ENCODE peak calls at places on chromosome 20, in seven cellular contexts. N is NCI-H1694; C is germinal center; A is activated CD4-positive, alpha-beta T cell treated with anti-CD3 and anti-CD28 coated beads, Interleukin-2, amount 50 U/mL, for 24 hours; L is activated gamma-delta T cell treated with Interleukin-2 at 50 U/mL for 16 hours; E is EH; Y is CD4-positive, alpha-beta T cell. F is an unnamed sample.

GRCh38 chr20:14337400-14338171 is at the start of gene FLRT3:
- DNase-seq in L (no peak), E (peak), A (no peak), Y (no peak), C (peak), N (peak), F (no peak)

GRCh38 chr20:733806-734205 is 34.5 kb downstream of the SLC52A3 start:
- DNase-seq in N (no peak), A (no peak), C (no peak), E (no peak), Y (no peak), L (no peak), F (no peak)

GRCh38 chr20:37326666-37327065 is 19.3 kb upstream of the SRC start:
- DNase-seq in C (no peak), E (peak), Y (no peak), A (no peak), L (no peak), N (no peak), F (no peak)

GRCh38 chr20:9220874-9221547 is 152.1 kb downstream of the PLCB4 start:
- DNase-seq in C (no peak), Y (no peak), L (no peak), N (no peak), A (no peak), E (peak), F (no peak)

GRCh38 chr20:43686820-43687219 is 19.9 kb downstream of the MYBL2 start:
- DNase-seq in E (no peak), Y (no peak), C (no peak), L (no peak), A (no peak), N (no peak), F (no peak)

GRCh38 chr20:11989018-11989771 is 71.5 kb downstream of the BTBD3 start:
- DNase-seq in L (no peak), C (no peak), E (no peak), N (no peak), A (no peak), Y (no peak), F (no peak)

GRCh38 chr20:3914446-3914845 is 25.3 kb downstream of the PANK2 start:
- DNase-seq in Y (no peak), N (no peak), C (no peak), L (no peak), A (no peak), E (no peak), F (no peak)

GRCh38 chr20:17771206-17772004 is 71.6 kb downstream of the BANF2 start:
- DNase-seq in L (no peak), Y (no peak), E (peak), N (no peak), C (no peak), A (no peak), F (no peak)

GRCh38 chr20:49285233-49285668 is 7.4 kb upstream of the ZNFX1 start:
- DNase-seq in C (no peak), N (no peak), Y (no peak), E (no peak), L (no peak), A (no peak), F (no peak)

GRCh38 chr20:38301283-38301682 is 2.7 kb upstream of the BPI start:
- DNase-seq in Y (no peak), E (no peak), C (no peak), L (no peak), N (no peak), A (no peak), F (no peak)

GRCh38 chr20:51854912-51855311 is 52.6 kb upstream of the SALL4 start:
- DNase-seq in A (no peak), Y (no peak), N (no peak), L (no peak), E (no peak), C (no peak), F (no peak)

GRCh38 chr20:33684533-33685327 is 1.5 kb downstream of the E2F1 start:
- DNase-seq in E (peak), N (peak), C (peak), L (no peak), A (no peak), Y (no peak), F (no peak)

GRCh38 chr20:63577317-63577894 is 3.4 kb upstream of the HELZ2 start:
- DNase-seq in Y (no peak), E (no peak), C (no peak), N (peak), A (no peak), L (no peak), F (no peak)

GRCh38 chr20:25203089-25203488 is 7.6 kb downstream of the ENTPD6 start:
- DNase-seq in L (no peak), E (no peak), A (no peak), N (no peak), Y (no peak), C (no peak), F (no peak)

GRCh38 chr20:13022401-13023170 is 13.8 kb downstream of the SPTLC3 start:
- DNase-seq in Y (no peak), E (no peak), C (no peak), A (no peak), L (no peak), N (no peak), F (no peak)

GRCh38 chr20:56636701-56637100 is 7.6 kb downstream of the TFAP2C start:
- DNase-seq in C (no peak), N (no peak), A (no peak), Y (no peak), L (no peak), E (peak), F (no peak)

GRCh38 chr20:24836041-24836533 is 113.0 kb upstream of the CST7 start:
- DNase-seq in A (no peak), E (no peak), L (no peak), Y (no peak), N (no peak), C (no peak), F (no peak)

GRCh38 chr20:62519826-62520225 is 44.0 kb upstream of the GATA5 start:
- DNase-seq in Y (no peak), C (no peak), E (no peak), N (no peak), A (no peak), L (no peak), F (no peak)

GRCh38 chr20:49713779-49714712 is at the start of gene B4GALT5:
- DNase-seq in Y (peak), L (peak), E (peak), N (peak), A (peak), C (peak), F (peak)

GRCh38 chr20:49433387-49433786 is 49.1 kb downstream of the KCNB1 start:
- DNase-seq in N (no peak), C (no peak), E (no peak), Y (no peak), L (no peak), A (no peak), F (peak)

GRCh38 chr20:46111028-46111835 is 6.9 kb upstream of the CD40 start:
- DNase-seq in C (peak), N (no peak), Y (no peak), L (no peak), A (no peak), E (no peak), F (no peak)

GRCh38 chr20:13221673-13222318 is 722 bp downstream of the ISM1 start:
- DNase-seq in N (peak), A (peak), Y (peak), C (peak), E (peak), L (peak), F (peak)

GRCh38 chr20:50628326-50628725 is 63.0 kb downstream of the RIPOR3 start:
- DNase-seq in C (no peak), A (no peak), Y (no peak), L (no peak), N (peak), E (no peak), F (no peak)

GRCh38 chr20:9609892-9610502 is 95.6 kb downstream of the LAMP5 start:
- DNase-seq in N (peak), C (peak), E (peak), A (peak), Y (peak), L (peak), F (no peak)

GRCh38 chr20:5551621-5552020 is 198.6 kb upstream of the SHLD1 start:
- DNase-seq in A (no peak), C (no peak), E (no peak), N (no peak), Y (no peak), L (no peak), F (no peak)

GRCh38 chr20:59400666-59401065 is 100.3 kb downstream of the EDN3 start:
- DNase-seq in A (no peak), Y (peak), E (no peak), C (no peak), N (no peak), L (no peak), F (no peak)

GRCh38 chr20:32534661-32535240 is 50.4 kb downstream of the NOL4L start:
- DNase-seq in E (no peak), C (no peak), Y (peak), L (peak), N (no peak), A (no peak), F (peak)

GRCh38 chr20:10864076-10864672 is 190.4 kb upstream of the JAG1 start:
- DNase-seq in L (no peak), N (no peak), A (no peak), C (no peak), Y (no peak), E (no peak), F (no peak)

GRCh38 chr20:44967207-44967807 is 995 bp downstream of the STK4 start:
- DNase-seq in C (peak), Y (no peak), L (peak), E (peak), N (no peak), A (peak), F (peak)

GRCh38 chr20:52060794-52061714 is 130.5 kb downstream of the ZFP64 start:
- DNase-seq in L (no peak), A (no peak), E (peak), Y (no peak), N (no peak), C (no peak), F (no peak)

GRCh38 chr20:35226126-35226774 is at the start of gene MMP24:
- DNase-seq in E (no peak), C (no peak), L (no peak), Y (no peak), N (no peak), A (no peak), F (no peak)